ENCODE peak calls at places on chromosomes 12 and 14, in four cellular contexts. One of them, this sample, is unnamed.

GRCh38 chr12:51275088-51275487 is 4.9 kb upstream of the SMAGP start:
- DNase-seq in A549: no peak
- DNase-seq in coronary artery: no peak
- DNase-seq in fibroblast of villous mesenchyme: no peak
- DNase-seq in this sample: no peak

GRCh38 chr12:52032431-52032796 is 18.8 kb upstream of the NR4A1 start:
- DNase-seq in A549: no peak
- DNase-seq in coronary artery: no peak
- DNase-seq in fibroblast of villous mesenchyme: peak
- DNase-seq in this sample: peak

GRCh38 chr14:106844608-106845285 is 1318.4 kb downstream of the TMEM121 start:
- DNase-seq in A549: peak
- DNase-seq in coronary artery: no peak
- DNase-seq in fibroblast of villous mesenchyme: peak
- DNase-seq in this sample: no peak

GRCh38 chr12:25940886-25941285 is 17.6 kb upstream of the RASSF8 start:
- DNase-seq in A549: no peak
- DNase-seq in coronary artery: no peak
- DNase-seq in fibroblast of villous mesenchyme: no peak
- DNase-seq in this sample: no peak

GRCh38 chr14:72945628-72946027 is 19.4 kb downstream of the DCAF4 start:
- DNase-seq in A549: no peak
- DNase-seq in coronary artery: no peak
- DNase-seq in fibroblast of villous mesenchyme: no peak
- DNase-seq in this sample: no peak

GRCh38 chr14:38856798-38857197 is 246.2 kb downstream of the SEC23A start:
- DNase-seq in A549: no peak
- DNase-seq in coronary artery: no peak
- DNase-seq in fibroblast of villous mesenchyme: no peak
- DNase-seq in this sample: no peak

GRCh38 chr12:14961466-14962155 is at the start of gene ARHGDIB:
- DNase-seq in A549: no peak
- DNase-seq in coronary artery: no peak
- DNase-seq in fibroblast of villous mesenchyme: no peak
- DNase-seq in this sample: peak

GRCh38 chr12:57583008-57583831 is 7.8 kb upstream of the PIP4K2C start:
- DNase-seq in A549: peak
- DNase-seq in coronary artery: peak
- DNase-seq in fibroblast of villous mesenchyme: peak
- DNase-seq in this sample: peak

GRCh38 chr12:95959107-95959506 is 16.0 kb downstream of the AMDHD1 start:
- DNase-seq in A549: peak
- DNase-seq in coronary artery: no peak
- DNase-seq in fibroblast of villous mesenchyme: no peak
- DNase-seq in this sample: peak

GRCh38 chr14:61555056-61555838 is 140.1 kb upstream of the HIF1A start:
- DNase-seq in A549: no peak
- DNase-seq in coronary artery: no peak
- DNase-seq in fibroblast of villous mesenchyme: peak
- DNase-seq in this sample: peak

GRCh38 chr12:31366104-31366621 is 40.2 kb upstream of the SINHCAF start:
- DNase-seq in A549: no peak
- DNase-seq in coronary artery: no peak
- DNase-seq in fibroblast of villous mesenchyme: no peak
- DNase-seq in this sample: no peak

GRCh38 chr12:119463211-119463914 is 128.8 kb downstream of the CCDC60 start:
- DNase-seq in A549: no peak
- DNase-seq in coronary artery: no peak
- DNase-seq in fibroblast of villous mesenchyme: no peak
- DNase-seq in this sample: no peak

GRCh38 chr14:92033912-92034687 is 5.8 kb downstream of the TRIP11 start:
- DNase-seq in A549: no peak
- DNase-seq in coronary artery: no peak
- DNase-seq in fibroblast of villous mesenchyme: no peak
- DNase-seq in this sample: no peak

GRCh38 chr12:131210506-131211278 is 257.0 kb downstream of the ADGRD1 start:
- DNase-seq in A549: no peak
- DNase-seq in coronary artery: no peak
- DNase-seq in fibroblast of villous mesenchyme: no peak
- DNase-seq in this sample: no peak

GRCh38 chr12:23503544-23503943 is 445.9 kb downstream of the SOX5 start:
- DNase-seq in A549: no peak
- DNase-seq in coronary artery: no peak
- DNase-seq in fibroblast of villous mesenchyme: no peak
- DNase-seq in this sample: no peak

GRCh38 chr12:23504641-23505399 is 444.6 kb downstream of the SOX5 start:
- DNase-seq in A549: no peak
- DNase-seq in coronary artery: no peak
- DNase-seq in fibroblast of villous mesenchyme: no peak
- DNase-seq in this sample: no peak

GRCh38 chr12:23502259-23502658 is 447.2 kb downstream of the SOX5 start:
- DNase-seq in A549: no peak
- DNase-seq in coronary artery: no peak
- DNase-seq in fibroblast of villous mesenchyme: no peak
- DNase-seq in this sample: no peak

GRCh38 chr12:23504043-23504442 is 445.4 kb downstream of the SOX5 start:
- DNase-seq in A549: no peak
- DNase-seq in coronary artery: no peak
- DNase-seq in fibroblast of villous mesenchyme: no peak
- DNase-seq in this sample: no peak
- TF ChIP-seq CTCF in A549: no peak
- TF ChIP-seq CTCF in coronary artery: no peak
- TF ChIP-seq CTCF in fibroblast of villous mesenchyme: no peak
- TF ChIP-seq CTCF in this sample: no peak

DNA sequence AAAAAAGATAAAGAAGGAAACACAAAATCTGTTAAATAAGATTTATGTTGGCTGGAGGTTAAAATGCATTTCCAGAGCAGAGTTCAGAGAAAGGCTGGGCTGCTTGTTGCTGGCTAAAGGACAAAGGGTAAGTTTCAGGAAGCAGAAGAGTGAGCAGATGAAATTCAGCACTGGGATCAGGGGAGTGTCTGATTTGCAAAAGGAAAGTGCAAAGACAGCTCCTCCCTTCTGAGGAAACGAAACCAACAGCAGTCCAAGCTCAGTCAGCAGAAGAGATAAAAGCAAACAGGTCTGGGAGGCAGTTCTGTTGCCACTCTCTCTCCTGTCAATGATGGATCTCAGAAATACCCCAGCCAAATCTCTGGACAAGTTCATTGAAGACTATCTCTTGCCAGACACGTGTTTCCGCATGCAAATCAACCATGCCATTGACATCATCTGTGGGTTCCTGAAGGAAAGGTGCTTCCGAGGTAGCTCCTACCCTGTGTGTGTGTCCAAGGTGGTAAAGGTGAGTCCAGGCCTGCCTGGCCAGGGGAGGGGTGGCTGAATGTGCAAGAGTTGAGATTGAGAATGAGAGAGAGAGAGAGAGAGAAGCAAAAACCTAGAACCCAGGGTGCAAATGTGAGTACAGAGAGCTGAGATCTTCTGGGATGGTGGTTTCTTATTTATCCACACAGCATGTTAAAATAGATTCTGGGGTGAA is at the start of gene OAS1:
- DNase-seq in A549: peak
- DNase-seq in coronary artery: no peak
- DNase-seq in fibroblast of villous mesenchyme: peak
- DNase-seq in this sample: peak
- H3K4me3 ChIP-seq in A549: peak
- H3K4me3 ChIP-seq in coronary artery: peak
- H3K4me3 ChIP-seq in fibroblast of villous mesenchyme: peak
- H3K4me3 ChIP-seq in this sample: peak

GRCh38 chr12:82896286-82896685 is 209.6 kb downstream of the TMTC2 start:
- DNase-seq in A549: no peak
- DNase-seq in coronary artery: no peak
- DNase-seq in fibroblast of villous mesenchyme: no peak
- DNase-seq in this sample: no peak
- TF ChIP-seq CTCF in A549: no peak
- TF ChIP-seq CTCF in coronary artery: no peak
- TF ChIP-seq CTCF in fibroblast of villous mesenchyme: no peak
- TF ChIP-seq CTCF in this sample: no peak

DNA sequence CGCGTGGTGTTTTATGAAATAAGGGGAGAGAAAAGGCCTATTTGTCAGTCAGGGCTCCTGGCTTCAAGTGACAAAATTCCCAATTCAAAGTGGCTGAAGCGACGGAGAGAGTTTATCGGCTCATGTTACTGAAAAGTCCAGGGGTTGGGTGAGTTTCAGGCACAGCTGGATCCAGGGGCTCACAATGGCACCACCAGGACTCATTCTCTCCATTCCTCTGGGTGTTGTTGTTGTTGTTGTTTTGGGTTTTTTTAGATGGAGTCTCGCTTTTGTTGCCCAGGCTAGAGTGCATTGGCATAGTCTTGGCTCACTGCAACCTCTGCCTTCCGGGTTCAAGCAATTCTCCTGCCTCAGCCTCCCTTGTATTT is 119.4 kb downstream of the SCARB1 start:
- DNase-seq in A549: no peak
- DNase-seq in coronary artery: no peak
- DNase-seq in fibroblast of villous mesenchyme: no peak
- DNase-seq in this sample: no peak
- H3K4me3 ChIP-seq in A549: no peak
- H3K4me3 ChIP-seq in coronary artery: no peak
- H3K4me3 ChIP-seq in fibroblast of villous mesenchyme: no peak
- H3K4me3 ChIP-seq in this sample: no peak

DNA sequence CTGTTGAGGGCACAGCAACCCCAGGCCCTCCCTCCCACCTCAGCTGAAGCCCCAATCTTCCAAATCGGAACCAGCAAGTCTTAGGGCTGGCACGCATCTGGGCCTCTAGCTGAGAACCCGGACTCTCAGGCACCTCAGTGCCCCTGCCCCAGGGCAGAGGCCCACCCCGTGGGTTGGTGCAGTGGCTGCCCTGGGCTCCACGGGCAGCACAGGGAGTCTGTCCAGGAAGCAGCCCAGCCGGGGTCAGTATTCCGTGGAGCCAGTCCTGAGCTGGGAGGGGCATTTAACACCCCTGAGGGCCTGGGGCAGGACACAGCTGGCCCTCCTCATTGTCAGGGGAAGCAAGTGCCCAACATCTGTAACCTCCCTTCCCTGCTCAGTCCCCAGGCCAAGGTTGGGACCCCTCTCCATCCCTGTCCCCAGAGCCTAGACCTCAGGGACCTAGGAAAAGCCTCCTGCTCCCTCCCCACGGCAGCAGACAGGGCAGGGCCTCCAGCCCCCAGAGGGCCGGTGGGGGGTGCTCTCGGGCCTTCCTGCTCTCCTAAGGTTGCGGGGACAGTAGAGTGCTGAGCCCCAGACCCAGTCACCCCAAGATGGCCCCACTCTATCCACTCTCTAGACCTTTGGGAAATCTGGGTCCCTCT is 36.5 kb downstream of the SLC6A12 start:
- DNase-seq in A549: no peak
- DNase-seq in coronary artery: no peak
- DNase-seq in fibroblast of villous mesenchyme: no peak
- DNase-seq in this sample: no peak
- TF ChIP-seq CTCF in A549: no peak
- TF ChIP-seq CTCF in coronary artery: no peak
- TF ChIP-seq CTCF in fibroblast of villous mesenchyme: no peak
- TF ChIP-seq CTCF in this sample: no peak